ENCODE peak calls at places on chromosomes 7 and 10, in six cellular contexts. R, A, X, N, Q and W are unnamed samples.

GRCh38 chr7:43764807-43765491 is 6.5 kb downstream of the BLVRA start:
- DNase-seq in Q (no peak), N (no peak), A (no peak), R (peak; percentile 71), X (no peak), W (no peak)

GRCh38 chr10:28241766-28242399 is 61.0 kb downstream of the MPP7 start:
- DNase-seq in N (peak; percentile 27), R (peak; percentile 79), A (peak; percentile 65), Q (no peak), X (no peak), W (peak; percentile 41)

GRCh38 chr7:110388451-110388850 is 702.5 kb upstream of the LRRN3 start:
- DNase-seq in A (no peak), X (no peak), N (no peak), R (no peak), Q (no peak), W (no peak)

GRCh38 chr7:74173491-74173865 is 678 bp upstream of the EIF4H start:
- DNase-seq in A (no peak), N (no peak), Q (no peak), X (no peak), R (no peak), W (no peak)

GRCh38 chr10:65559369-65559768 is 1366.5 kb upstream of the LRRTM3 start:
- DNase-seq in R (no peak), A (no peak), X (no peak), Q (no peak), N (no peak), W (no peak)

GRCh38 chr7:91443862-91444261 is 179.6 kb downstream of the FZD1 start:
- DNase-seq in R (no peak), A (no peak), N (no peak), X (no peak), Q (no peak), W (no peak)

GRCh38 chr7:40530292-40530691 is 395.5 kb downstream of the SUGCT start:
- DNase-seq in A (no peak), Q (no peak), R (no peak), X (no peak), N (no peak), W (no peak)

GRCh38 chr10:70649526-70649925 is 22.8 kb upstream of the ADAMTS14 start:
- DNase-seq in N (no peak), R (no peak), A (no peak), Q (no peak), X (no peak), W (no peak)

GRCh38 chr10:51707392-51707791 is 8.0 kb upstream of the CSTF2T start:
- DNase-seq in Q (no peak), A (no peak), R (no peak), X (no peak), N (no peak), W (no peak)

GRCh38 chr7:151400626-151401315 is 9.1 kb downstream of the WDR86 start:
- DNase-seq in Q (no peak), X (no peak), N (peak; percentile 75), R (no peak), A (no peak), W (peak; percentile 56)

GRCh38 chr10:100130786-100131185 is 49.1 kb upstream of the CPN1 start:
- DNase-seq in Q (no peak), A (no peak), R (no peak), N (no peak), X (no peak), W (no peak)

GRCh38 chr7:18886801-18887200 is 230.6 kb downstream of the TWIST1 start:
- DNase-seq in N (no peak), X (no peak), R (no peak), Q (no peak), A (no peak), W (no peak)

GRCh38 chr10:50407077-50407801 is 155.9 kb upstream of the ASAH2 start:
- DNase-seq in X (no peak), Q (peak; percentile 60), R (no peak), N (no peak), A (no peak), W (no peak)

GRCh38 chr10:80589726-80590373 is 52.1 kb downstream of the SH2D4B start:
- DNase-seq in X (no peak), R (no peak), N (peak; percentile 52), A (no peak), Q (no peak), W (peak; percentile 50)

GRCh38 chr10:128704716-128705115 is 578.5 kb upstream of the MKI67 start:
- DNase-seq in X (no peak), N (no peak), R (no peak), Q (no peak), A (no peak), W (no peak)

GRCh38 chr7:116805100-116805544 is 57.3 kb upstream of the CAPZA2 start:
- DNase-seq in X (no peak), Q (no peak), A (no peak), N (no peak), R (peak; percentile 57), W (no peak)

GRCh38 chr10:32692174-32692573 is 246.2 kb downstream of the CCDC7 start:
- DNase-seq in R (no peak), A (no peak), X (no peak), Q (no peak), N (no peak), W (no peak)

GRCh38 chr7:76076995-76077394 is 29.1 kb downstream of the MDH2 start:
- DNase-seq in Q (no peak), R (no peak), N (no peak), X (no peak), A (no peak), W (no peak)
- TF ChIP-seq CTCF in Q (no peak), R (no peak), N (no peak), X (no peak), A (no peak), W (no peak)

GRCh38 chr10:97442277-97442676 is 3.5 kb downstream of the EXOSC1 start:
- DNase-seq in A (no peak), N (no peak), X (no peak), Q (no peak), R (no peak), W (no peak)

GRCh38 chr10:97444212-97444611 is 1.6 kb downstream of the EXOSC1 start:
- DNase-seq in N (no peak), Q (no peak), R (no peak), A (no peak), X (no peak), W (no peak)

GRCh38 chr10:97450828-97451227 is 4.9 kb downstream of the ZDHHC16 start:
- DNase-seq in A (no peak), N (no peak), R (no peak), X (no peak), Q (no peak), W (no peak)

GRCh38 chr10:97445357-97445721 is 467 bp downstream of the EXOSC1 start:
- DNase-seq in R (no peak), N (no peak), Q (no peak), A (no peak), X (no peak), W (no peak)

DNA sequence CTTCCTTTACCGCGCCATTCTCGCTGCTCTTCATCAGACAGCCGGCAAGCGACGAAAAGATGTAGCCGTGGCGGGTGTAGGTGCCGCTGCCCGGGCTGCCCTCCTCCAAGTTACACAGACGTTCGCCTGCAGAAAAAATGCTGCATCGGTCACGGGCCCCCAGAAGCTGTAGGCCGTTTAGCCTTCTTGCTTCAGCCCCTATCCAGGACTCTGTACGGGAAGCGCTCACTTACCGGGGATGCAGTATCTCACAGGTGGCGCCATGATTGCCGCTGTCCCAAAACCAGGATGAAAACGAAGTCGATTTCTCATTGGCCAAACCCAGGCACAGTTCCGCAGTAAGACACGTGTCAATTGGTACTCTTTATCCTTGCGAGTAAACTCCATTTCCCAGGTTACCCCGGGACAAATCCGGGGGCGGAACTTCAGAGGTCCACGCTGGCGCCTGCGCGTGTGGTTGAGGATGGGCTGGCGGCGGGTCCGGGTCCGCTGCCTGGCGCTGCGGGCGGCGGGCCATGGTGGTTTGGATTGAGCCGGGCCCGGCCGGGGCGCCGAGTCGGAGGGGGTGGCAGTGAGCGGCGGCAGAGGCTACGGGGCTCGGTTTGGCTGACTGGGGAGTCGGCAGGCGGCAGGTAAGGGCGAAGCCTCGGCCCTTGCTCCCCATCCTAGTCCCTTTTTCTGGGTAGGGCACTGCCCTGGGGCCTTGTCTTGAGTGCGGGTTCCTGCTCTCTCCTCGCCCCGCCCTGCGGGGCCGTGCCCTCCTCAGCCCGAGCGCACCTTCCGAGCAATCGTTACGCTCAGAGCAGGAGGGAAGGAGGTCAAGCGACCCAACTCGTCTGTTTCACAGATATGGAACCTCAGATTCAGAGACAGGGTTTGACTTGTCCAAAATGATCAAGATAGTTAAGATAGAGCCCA is at the start of the genes EXOSC1 and ZDHHC16:
- DNase-seq in A (peak; percentile 98), R (peak; percentile 97), N (peak; percentile 98), Q (peak; percentile 97), X (peak; percentile 80), W (peak; percentile 98)
- TF ChIP-seq CTCF in A (no peak), R (peak; percentile 5), N (no peak), Q (peak; percentile 24), X (no peak), W (peak; percentile 21)

DNA sequence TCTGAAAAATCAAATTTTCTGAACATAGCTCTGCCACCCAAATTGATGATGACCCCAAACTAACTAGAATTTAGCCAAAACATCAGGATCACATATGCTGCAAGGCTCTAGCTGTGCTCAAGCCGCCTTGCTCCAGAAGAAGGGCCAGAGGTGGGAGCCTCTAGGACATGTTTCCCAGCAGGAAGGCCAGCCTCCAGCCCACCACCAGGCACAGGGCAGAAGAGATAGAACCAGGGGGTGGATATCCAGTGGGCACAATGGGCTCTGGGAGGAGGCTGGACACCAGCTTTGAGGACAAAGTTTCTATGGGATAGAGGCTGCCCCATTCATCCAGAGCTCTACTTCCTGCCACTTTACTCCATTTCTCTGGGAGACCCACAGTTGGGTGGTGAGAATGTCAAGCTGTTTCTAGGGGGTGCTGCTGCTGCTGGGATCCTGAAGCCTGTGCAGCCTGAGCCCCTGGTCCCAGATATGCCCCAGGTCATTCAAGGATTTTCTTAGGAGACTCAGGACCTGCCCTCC is 77.1 kb downstream of the ARHGAP22 start:
- DNase-seq in Q (peak; percentile 8), N (no peak), X (no peak), R (no peak), A (no peak), W (no peak)
- TF ChIP-seq CTCF in Q (no peak), N (no peak), X (no peak), R (no peak), A (no peak), W (no peak)

DNA sequence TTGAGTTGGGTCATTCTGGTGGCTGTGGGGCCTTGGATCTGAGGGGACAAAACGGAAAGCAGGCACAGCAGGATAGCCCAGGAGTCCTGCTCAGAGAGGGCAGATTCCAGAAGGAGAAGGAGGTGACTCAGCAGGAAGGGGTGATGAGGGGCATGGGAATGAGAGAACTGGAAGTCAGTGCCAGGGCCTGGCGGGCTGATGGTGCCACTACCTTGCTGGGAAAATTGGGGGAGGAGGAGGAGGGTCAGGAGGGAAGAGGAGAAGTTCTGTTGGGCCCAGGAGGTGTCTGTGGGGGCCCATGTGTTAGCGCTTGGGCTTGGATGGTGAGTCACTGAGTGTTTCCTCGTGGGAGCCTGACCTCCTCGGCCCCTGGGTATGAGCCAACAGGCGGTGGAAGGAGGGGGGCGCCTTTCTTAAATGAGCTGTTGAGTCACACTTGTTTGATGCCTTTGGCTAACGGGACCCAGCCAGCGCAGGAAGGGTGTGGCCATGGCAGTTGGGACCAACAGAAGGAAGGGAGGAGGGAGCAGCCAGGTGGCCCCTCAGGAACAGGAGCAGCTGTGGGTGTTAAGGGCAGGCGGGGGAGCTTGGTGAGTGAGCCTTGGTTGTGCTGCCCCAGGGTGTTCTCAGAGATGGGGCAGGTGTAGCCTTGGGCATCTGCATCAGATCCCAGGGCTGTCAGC is 130.0 kb upstream of the BTBD16 start:
- DNase-seq in X (no peak), Q (no peak), A (peak; percentile 7), R (peak; percentile 73), N (no peak), W (no peak)
- TF ChIP-seq CTCF in X (no peak), Q (no peak), A (no peak), R (no peak), N (no peak), W (no peak)

GRCh38 chr10:132232553-132232949 is 45.8 kb downstream of the DPYSL4 start:
- DNase-seq in X (no peak), Q (no peak), A (peak; percentile 41), R (no peak), N (no peak), W (no peak)
- TF ChIP-seq CTCF in X (no peak), Q (no peak), A (no peak), R (no peak), N (no peak), W (no peak)